ENCODE peak calls at places on chromosomes 3 and 15, in five cellular contexts. One of them, this sample, is unnamed.

GRCh38 chr3:100912976-100913375 is 80.2 kb downstream of the ABI3BP start:
- ATAC-seq in GM12878: no peak
- ATAC-seq in Panc1: no peak
- ATAC-seq in upper lobe of left lung: no peak
- ATAC-seq in HepG2: no peak
- ATAC-seq in this sample: no peak

GRCh38 chr3:115401298-115401697 is 222.0 kb upstream of the GAP43 start:
- ATAC-seq in GM12878: no peak
- ATAC-seq in Panc1: no peak
- ATAC-seq in upper lobe of left lung: peak; percentile 62
- ATAC-seq in HepG2: no peak
- ATAC-seq in this sample: no peak

GRCh38 chr15:29342201-29342600 is 72.6 kb upstream of the NSMCE3 start:
- ATAC-seq in GM12878: no peak
- ATAC-seq in Panc1: no peak
- ATAC-seq in upper lobe of left lung: no peak
- ATAC-seq in HepG2: no peak
- ATAC-seq in this sample: no peak

GRCh38 chr3:196596355-196596754 is 27.9 kb downstream of the FBXO45 start:
- ATAC-seq in GM12878: peak; percentile 53
- ATAC-seq in Panc1: peak; percentile 70
- ATAC-seq in upper lobe of left lung: no peak
- ATAC-seq in HepG2: peak; percentile 63
- ATAC-seq in this sample: no peak

GRCh38 chr3:141419946-141420345 is 51.6 kb downstream of the ZBTB38 start:
- ATAC-seq in GM12878: no peak
- ATAC-seq in Panc1: no peak
- ATAC-seq in upper lobe of left lung: no peak
- ATAC-seq in HepG2: no peak
- ATAC-seq in this sample: peak; percentile 65

GRCh38 chr15:73385205-73385604 is 16.4 kb upstream of the HCN4 start:
- ATAC-seq in GM12878: no peak
- ATAC-seq in Panc1: no peak
- ATAC-seq in upper lobe of left lung: no peak
- ATAC-seq in HepG2: no peak
- ATAC-seq in this sample: no peak

GRCh38 chr3:153080778-153081240 is 81.2 kb upstream of the RAP2B start:
- ATAC-seq in GM12878: no peak
- ATAC-seq in Panc1: no peak
- ATAC-seq in upper lobe of left lung: no peak
- ATAC-seq in HepG2: no peak
- ATAC-seq in this sample: no peak

GRCh38 chr3:12965999-12966846 is 107.0 kb downstream of the IQSEC1 start:
- ATAC-seq in GM12878: no peak
- ATAC-seq in Panc1: no peak
- ATAC-seq in upper lobe of left lung: no peak
- ATAC-seq in HepG2: peak; percentile 14
- ATAC-seq in this sample: no peak

GRCh38 chr3:17749281-17749680 is 6.8 kb upstream of the TBC1D5 start:
- ATAC-seq in GM12878: peak; percentile 80
- ATAC-seq in Panc1: no peak
- ATAC-seq in upper lobe of left lung: no peak
- ATAC-seq in HepG2: peak; percentile 46
- ATAC-seq in this sample: no peak

GRCh38 chr3:118842147-118842863 is 192.3 kb downstream of the IGSF11 start:
- ATAC-seq in GM12878: peak; percentile 77
- ATAC-seq in Panc1: no peak
- ATAC-seq in upper lobe of left lung: no peak
- ATAC-seq in HepG2: peak; percentile 54
- ATAC-seq in this sample: no peak

GRCh38 chr15:34951993-34952392 is 17.5 kb downstream of the AQR start:
- ATAC-seq in GM12878: no peak
- ATAC-seq in Panc1: no peak
- ATAC-seq in upper lobe of left lung: no peak
- ATAC-seq in HepG2: no peak
- ATAC-seq in this sample: no peak

GRCh38 chr3:140573011-140573410 is 104.9 kb upstream of the TRIM42 start:
- ATAC-seq in GM12878: no peak
- ATAC-seq in Panc1: no peak
- ATAC-seq in upper lobe of left lung: no peak
- ATAC-seq in HepG2: peak; percentile 56
- ATAC-seq in this sample: no peak

GRCh38 chr3:30124435-30125390 is 481.7 kb upstream of the TGFBR2 start:
- ATAC-seq in GM12878: no peak
- ATAC-seq in Panc1: no peak
- ATAC-seq in upper lobe of left lung: no peak
- ATAC-seq in HepG2: peak; percentile 56
- ATAC-seq in this sample: no peak

GRCh38 chr3:71838406-71838805 is 53.5 kb upstream of the PROK2 start:
- ATAC-seq in GM12878: no peak
- ATAC-seq in Panc1: no peak
- ATAC-seq in upper lobe of left lung: no peak
- ATAC-seq in HepG2: no peak
- ATAC-seq in this sample: no peak

GRCh38 chr3:114310701-114311100 is 16.9 kb downstream of the TIGIT start:
- ATAC-seq in GM12878: no peak
- ATAC-seq in Panc1: no peak
- ATAC-seq in upper lobe of left lung: no peak
- ATAC-seq in HepG2: no peak
- ATAC-seq in this sample: no peak

GRCh38 chr15:98596131-98596530 is 52.2 kb upstream of the IGF1R start:
- ATAC-seq in GM12878: no peak
- ATAC-seq in Panc1: no peak
- ATAC-seq in upper lobe of left lung: no peak
- ATAC-seq in HepG2: no peak
- ATAC-seq in this sample: no peak

GRCh38 chr15:98694153-98694552 is 45.8 kb downstream of the IGF1R start:
- ATAC-seq in GM12878: no peak
- ATAC-seq in Panc1: no peak
- ATAC-seq in upper lobe of left lung: no peak
- ATAC-seq in HepG2: no peak
- ATAC-seq in this sample: no peak

GRCh38 chr3:114092151-114093000 is 35.8 kb downstream of the QTRT2 start:
- ATAC-seq in GM12878: no peak
- ATAC-seq in Panc1: peak; percentile 18
- ATAC-seq in upper lobe of left lung: peak; percentile 31
- ATAC-seq in HepG2: no peak
- ATAC-seq in this sample: no peak

GRCh38 chr3:142566096-142566495 is 12.4 kb downstream of the ATR start:
- ATAC-seq in GM12878: no peak
- ATAC-seq in Panc1: no peak
- ATAC-seq in upper lobe of left lung: no peak
- ATAC-seq in HepG2: no peak
- ATAC-seq in this sample: no peak

GRCh38 chr15:57165992-57166391 is 210.3 kb upstream of the CGNL1 start:
- ATAC-seq in GM12878: no peak
- ATAC-seq in Panc1: no peak
- ATAC-seq in upper lobe of left lung: no peak
- ATAC-seq in HepG2: no peak
- ATAC-seq in this sample: no peak

GRCh38 chr3:44412365-44412764 is 65.1 kb downstream of the ZNF445 start:
- ATAC-seq in GM12878: no peak
- ATAC-seq in Panc1: no peak
- ATAC-seq in upper lobe of left lung: no peak
- ATAC-seq in HepG2: no peak
- ATAC-seq in this sample: no peak

GRCh38 chr3:69094467-69095205 is 9.9 kb downstream of the ARL6IP5 start:
- ATAC-seq in GM12878: peak; percentile 35
- ATAC-seq in Panc1: no peak
- ATAC-seq in upper lobe of left lung: peak; percentile 61
- ATAC-seq in HepG2: no peak
- ATAC-seq in this sample: no peak

GRCh38 chr3:187063286-187064081 is 75.8 kb downstream of the RPL39L start:
- ATAC-seq in GM12878: no peak
- ATAC-seq in Panc1: no peak
- ATAC-seq in upper lobe of left lung: peak; percentile 63
- ATAC-seq in HepG2: peak; percentile 72
- ATAC-seq in this sample: no peak

GRCh38 chr3:113764698-113765097 is 17.9 kb downstream of the ATP6V1A start:
- ATAC-seq in GM12878: no peak
- ATAC-seq in Panc1: no peak
- ATAC-seq in upper lobe of left lung: no peak
- ATAC-seq in HepG2: no peak
- ATAC-seq in this sample: no peak

GRCh38 chr3:62525276-62525675 is 151.9 kb upstream of the FEZF2 start:
- ATAC-seq in GM12878: no peak
- ATAC-seq in Panc1: no peak
- ATAC-seq in upper lobe of left lung: no peak
- ATAC-seq in HepG2: no peak
- ATAC-seq in this sample: no peak

GRCh38 chr15:78075490-78076230 is 1.9 kb downstream of the TBC1D2B start:
- ATAC-seq in GM12878: peak; percentile 12
- ATAC-seq in Panc1: peak; percentile 68
- ATAC-seq in upper lobe of left lung: peak; percentile 70
- ATAC-seq in HepG2: peak; percentile 68
- ATAC-seq in this sample: peak; percentile 72

GRCh38 chr15:78076231-78077052 is 1.1 kb downstream of the TBC1D2B start:
- ATAC-seq in GM12878: peak; percentile 33
- ATAC-seq in Panc1: peak; percentile 31
- ATAC-seq in upper lobe of left lung: peak; percentile 20
- ATAC-seq in HepG2: peak; percentile 31
- ATAC-seq in this sample: peak; percentile 1

GRCh38 chr15:78079296-78080087 is 2.0 kb upstream of the TBC1D2B start:
- ATAC-seq in GM12878: no peak
- ATAC-seq in Panc1: no peak
- ATAC-seq in upper lobe of left lung: no peak
- ATAC-seq in HepG2: peak; percentile 16
- ATAC-seq in this sample: no peak

GRCh38 chr15:78077860-78078187 is 313 bp upstream of the TBC1D2B start:
- ATAC-seq in GM12878: peak; percentile 4
- ATAC-seq in Panc1: peak; percentile 26
- ATAC-seq in upper lobe of left lung: peak; percentile 1
- ATAC-seq in HepG2: peak; percentile 9
- ATAC-seq in this sample: peak; percentile 10

DNA sequence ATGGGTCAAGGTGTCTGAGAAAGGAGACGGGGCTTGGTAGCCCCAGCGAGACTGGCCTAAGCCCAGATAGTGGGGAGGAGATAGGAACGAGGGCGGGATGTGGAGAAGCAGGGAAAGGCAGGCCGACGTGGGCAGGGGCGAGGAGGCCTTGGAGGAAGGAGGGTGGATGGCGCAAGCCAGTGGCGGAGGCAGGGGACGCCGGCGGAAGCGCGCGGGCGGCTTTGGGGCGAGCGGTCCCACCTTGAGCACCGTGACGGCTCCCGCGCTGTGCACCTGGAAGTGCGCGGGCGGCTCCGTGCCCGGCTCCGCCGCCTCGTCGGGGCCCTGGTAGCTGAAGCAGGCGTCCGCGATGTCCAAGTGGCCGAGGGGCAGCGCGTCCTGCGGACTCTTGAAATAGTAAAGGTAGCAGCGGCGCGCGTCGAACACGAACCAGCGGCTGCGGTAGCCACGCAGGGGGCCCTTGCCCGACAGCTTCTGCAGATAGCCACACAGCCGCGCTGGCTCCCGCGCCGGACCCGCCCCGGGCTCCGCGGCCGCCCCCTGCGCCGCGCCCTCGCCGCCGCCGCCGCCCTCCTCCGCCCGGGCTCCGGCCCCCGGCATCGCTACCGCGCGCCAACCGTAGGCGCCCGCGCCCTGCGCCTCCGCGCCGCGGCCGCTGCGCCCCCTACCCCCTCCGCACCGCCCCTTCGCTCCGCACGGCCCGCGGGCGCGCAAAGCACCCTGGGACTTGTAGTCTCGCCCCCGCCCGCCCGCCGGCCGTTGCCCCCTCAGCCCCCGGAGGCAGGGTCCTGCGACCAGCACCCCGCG is at the start of gene TBC1D2B:
- ATAC-seq in GM12878: peak; percentile 81
- ATAC-seq in Panc1: peak; percentile 87
- ATAC-seq in upper lobe of left lung: peak; percentile 80
- ATAC-seq in HepG2: peak; percentile 74
- ATAC-seq in this sample: peak; percentile 83
- TF ChIP-seq POLR2AphosphoS5 in GM12878: no peak
- TF ChIP-seq POLR2AphosphoS5 in Panc1: no peak
- TF ChIP-seq POLR2AphosphoS5 in upper lobe of left lung: no peak
- TF ChIP-seq POLR2AphosphoS5 in HepG2: no peak
- TF ChIP-seq POLR2AphosphoS5 in this sample: no peak

GRCh38 chr15:40595773-40596172 is 1.7 kb downstream of the KNL1 start:
- ATAC-seq in GM12878: no peak
- ATAC-seq in Panc1: no peak
- ATAC-seq in upper lobe of left lung: no peak
- ATAC-seq in HepG2: no peak
- ATAC-seq in this sample: no peak
- TF ChIP-seq POLR2AphosphoS5 in GM12878: no peak
- TF ChIP-seq POLR2AphosphoS5 in Panc1: no peak
- TF ChIP-seq POLR2AphosphoS5 in upper lobe of left lung: no peak
- TF ChIP-seq POLR2AphosphoS5 in HepG2: no peak
- TF ChIP-seq POLR2AphosphoS5 in this sample: no peak

GRCh38 chr3:73718326-73719110 is 93.8 kb upstream of the PDZRN3 start:
- ATAC-seq in GM12878: no peak
- ATAC-seq in Panc1: no peak
- ATAC-seq in upper lobe of left lung: no peak
- ATAC-seq in HepG2: no peak
- ATAC-seq in this sample: no peak
- TF ChIP-seq POLR2AphosphoS5 in GM12878: no peak
- TF ChIP-seq POLR2AphosphoS5 in Panc1: no peak
- TF ChIP-seq POLR2AphosphoS5 in upper lobe of left lung: no peak
- TF ChIP-seq POLR2AphosphoS5 in HepG2: no peak
- TF ChIP-seq POLR2AphosphoS5 in this sample: no peak

GRCh38 chr3:5187920-5188418 is 462 bp downstream of the EDEM1 start:
- ATAC-seq in GM12878: peak; percentile 16
- ATAC-seq in Panc1: peak; percentile 68
- ATAC-seq in upper lobe of left lung: peak; percentile 58
- ATAC-seq in HepG2: peak; percentile 63
- ATAC-seq in this sample: peak; percentile 46

GRCh38 chr3:5185093-5185673 is 2.3 kb upstream of the EDEM1 start:
- ATAC-seq in GM12878: no peak
- ATAC-seq in Panc1: no peak
- ATAC-seq in upper lobe of left lung: no peak
- ATAC-seq in HepG2: no peak
- ATAC-seq in this sample: no peak

GRCh38 chr3:5186854-5187151 is 704 bp upstream of the EDEM1 start:
- ATAC-seq in GM12878: no peak
- ATAC-seq in Panc1: no peak
- ATAC-seq in upper lobe of left lung: no peak
- ATAC-seq in HepG2: no peak
- ATAC-seq in this sample: no peak

GRCh38 chr3:5187152-5187919 is at the start of gene EDEM1:
- ATAC-seq in GM12878: peak; percentile 82
- ATAC-seq in Panc1: peak; percentile 97
- ATAC-seq in upper lobe of left lung: peak; percentile 97
- ATAC-seq in HepG2: peak; percentile 96
- ATAC-seq in this sample: peak; percentile 98

GRCh38 chr3:5186089-5186853 is 1.2 kb upstream of the EDEM1 start:
- ATAC-seq in GM12878: peak; percentile 36
- ATAC-seq in Panc1: no peak
- ATAC-seq in upper lobe of left lung: peak; percentile 7
- ATAC-seq in HepG2: no peak
- ATAC-seq in this sample: no peak
- TF ChIP-seq POLR2AphosphoS5 in GM12878: peak; percentile 62
- TF ChIP-seq POLR2AphosphoS5 in Panc1: no peak
- TF ChIP-seq POLR2AphosphoS5 in upper lobe of left lung: peak; percentile 68
- TF ChIP-seq POLR2AphosphoS5 in HepG2: no peak
- TF ChIP-seq POLR2AphosphoS5 in this sample: no peak

GRCh38 chr15:45276851-45277250 is 24.8 kb downstream of the SLC28A2 start:
- ATAC-seq in GM12878: no peak
- ATAC-seq in Panc1: no peak
- ATAC-seq in upper lobe of left lung: no peak
- ATAC-seq in HepG2: no peak
- ATAC-seq in this sample: no peak
- TF ChIP-seq POLR2AphosphoS5 in GM12878: no peak
- TF ChIP-seq POLR2AphosphoS5 in Panc1: no peak
- TF ChIP-seq POLR2AphosphoS5 in upper lobe of left lung: no peak
- TF ChIP-seq POLR2AphosphoS5 in HepG2: no peak
- TF ChIP-seq POLR2AphosphoS5 in this sample: no peak